ENCODE peak calls at places on chromosome 4, in nine cellular contexts. S is testis, B is tibial nerve, U is colonic mucosa, V is hepatocyte, Q is PC-9, X is endothelial cell of umbilical vein, H is sigmoid colon, W is Peyer's patch. P is an unnamed sample.

GRCh38 chr4:73520821-73521220 is 39.3 kb downstream of the AFM start:
- DNase-seq in S (no peak), B (no peak), U (no peak), V (peak; percentile 12), Q (no peak), X (no peak), H (no peak), W (no peak), P (no peak)

GRCh38 chr4:166091914-166092510 is 219.0 kb downstream of the TLL1 start:
- DNase-seq in S (no peak), B (no peak), U (no peak), V (peak; percentile 65), Q (no peak), X (peak; percentile 43), H (no peak), W (no peak), P (no peak)

GRCh38 chr4:77465271-77465670 is 140.3 kb upstream of the CXCL13 start:
- DNase-seq in S (peak; percentile 66), B (no peak), U (peak; percentile 24), V (peak; percentile 28), Q (no peak), X (no peak), H (no peak), W (peak; percentile 51), P (no peak)

GRCh38 chr4:2257361-2258001 is 4.4 kb downstream of the MXD4 start:
- DNase-seq in S (peak; percentile 36), B (peak; percentile 6), U (peak; percentile 15), V (no peak), Q (no peak), X (no peak), H (peak; percentile 69), W (peak; percentile 43), P (peak; percentile 57)

GRCh38 chr4:2818351-2818939 is 25.2 kb upstream of the ADD1 start:
- DNase-seq in S (no peak), B (no peak), U (no peak), V (peak; percentile 42), Q (no peak), X (no peak), H (no peak), W (no peak), P (no peak)

GRCh38 chr4:112702892-112703291 is 65.9 kb downstream of the LARP7 start:
- DNase-seq in S (no peak), B (no peak), U (no peak), V (no peak), Q (no peak), X (no peak), H (no peak), W (no peak), P (no peak)

GRCh38 chr4:162408309-162408708 is 244.5 kb upstream of the FSTL5 start:
- DNase-seq in S (no peak), B (no peak), U (peak; percentile 55), V (no peak), Q (no peak), X (no peak), H (no peak), W (peak; percentile 52), P (no peak)

GRCh38 chr4:15182600-15183222 is 180.4 kb downstream of the CPEB2 start:
- DNase-seq in S (no peak), B (no peak), U (no peak), V (no peak), Q (no peak), X (peak; percentile 4), H (no peak), W (no peak), P (no peak)

GRCh38 chr4:116561717-116562116 is 523.7 kb downstream of the TRAM1L1 start:
- DNase-seq in S (no peak), B (no peak), U (no peak), V (no peak), Q (no peak), X (no peak), H (no peak), W (no peak), P (no peak)

GRCh38 chr4:183449193-183449888 is 4.9 kb downstream of the CDKN2AIP start:
- DNase-seq in S (no peak), B (no peak), U (no peak), V (no peak), Q (no peak), X (no peak), H (no peak), W (no peak), P (no peak)

GRCh38 chr4:12929784-12930183 is 554.4 kb downstream of the RAB28 start:
- DNase-seq in S (no peak), B (no peak), U (no peak), V (no peak), Q (no peak), X (no peak), H (no peak), W (no peak), P (no peak)

GRCh38 chr4:13548059-13548983 is 4.0 kb upstream of the NKX3-2 start:
- DNase-seq in S (no peak), B (no peak), U (no peak), V (no peak), Q (no peak), X (no peak), H (peak; percentile 68), W (no peak), P (no peak)

GRCh38 chr4:55172694-55173287 is 47.4 kb upstream of the KDR start:
- DNase-seq in S (no peak), B (no peak), U (no peak), V (no peak), Q (no peak), X (peak; percentile 93), H (no peak), W (no peak), P (no peak)

GRCh38 chr4:52841707-52842456 is 20.2 kb upstream of the RASL11B start:
- DNase-seq in S (no peak), B (no peak), U (no peak), V (no peak), Q (no peak), X (peak; percentile 3), H (no peak), W (no peak), P (no peak)

GRCh38 chr4:39763714-39764572 is 66.0 kb downstream of the UBE2K start:
- DNase-seq in S (no peak), B (no peak), U (no peak), V (no peak), Q (no peak), X (no peak), H (no peak), W (no peak), P (no peak)

DNA sequence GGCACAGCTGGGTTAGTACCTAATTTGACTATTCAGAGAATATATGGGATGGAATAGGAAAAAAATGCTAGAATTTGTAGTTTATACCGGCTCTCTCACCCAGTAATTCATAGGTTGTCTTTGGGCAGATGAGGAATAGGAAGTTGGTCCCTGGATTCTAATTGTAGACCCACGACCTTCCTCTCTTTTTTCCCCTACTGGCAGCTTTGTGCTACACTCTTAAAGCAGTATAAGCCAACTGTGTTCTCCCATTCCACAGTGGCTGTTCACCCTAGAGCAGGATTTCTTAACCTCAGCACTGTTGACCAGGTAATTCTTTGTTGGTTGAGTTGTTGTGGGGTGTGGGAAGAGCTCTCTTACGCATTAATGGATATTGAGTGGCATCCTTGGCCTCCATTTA is 92.9 kb downstream of the FNIP2 start:
- DNase-seq in S (no peak), B (no peak), U (no peak), V (no peak), Q (no peak), X (no peak), H (no peak), W (no peak), P (no peak)
- H3K9me3 ChIP-seq in S (no peaks in the 10 kb centered on the region), B (no peaks in the 10 kb centered on the region), U (no peaks in the 10 kb centered on the region), V (no peaks in the 10 kb centered on the region), Q (no peaks in the 10 kb centered on the region), X (no peaks in the 10 kb centered on the region), H (no peaks in the 10 kb centered on the region), W (no peaks in the 10 kb centered on the region), P (no peaks in the 10 kb centered on the region)

DNA sequence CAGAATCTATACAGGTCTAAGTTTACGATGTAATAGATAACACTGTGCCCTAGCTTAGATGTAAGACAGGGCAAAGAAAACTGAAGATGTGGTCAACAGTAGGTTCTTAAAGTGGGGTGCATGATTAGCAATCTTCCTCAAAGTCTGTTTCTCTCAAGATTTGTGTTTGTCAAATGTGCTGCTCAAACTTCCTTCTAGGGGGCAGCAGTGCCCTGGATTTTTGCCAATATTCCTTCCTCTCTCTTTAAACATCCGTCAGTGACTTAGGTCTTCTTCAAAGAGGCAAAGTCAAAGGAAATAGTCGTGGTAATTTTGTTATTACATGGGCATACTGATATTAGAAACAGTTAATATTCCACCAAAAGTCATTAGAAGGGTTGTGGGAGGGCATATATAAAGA is 4.2 kb upstream of the PDHA2 start:
- DNase-seq in S (no peak), B (no peak), U (no peak), V (peak; percentile 68), Q (no peak), X (peak; percentile 21), H (no peak), W (no peak), P (no peak)
- TF ChIP-seq CTCF in S (no peak), B (no peak), U (no peak), V (peak; percentile 48), Q (no peak), X (no peak), H (no peak), W (no peak), P (no peak)

DNA sequence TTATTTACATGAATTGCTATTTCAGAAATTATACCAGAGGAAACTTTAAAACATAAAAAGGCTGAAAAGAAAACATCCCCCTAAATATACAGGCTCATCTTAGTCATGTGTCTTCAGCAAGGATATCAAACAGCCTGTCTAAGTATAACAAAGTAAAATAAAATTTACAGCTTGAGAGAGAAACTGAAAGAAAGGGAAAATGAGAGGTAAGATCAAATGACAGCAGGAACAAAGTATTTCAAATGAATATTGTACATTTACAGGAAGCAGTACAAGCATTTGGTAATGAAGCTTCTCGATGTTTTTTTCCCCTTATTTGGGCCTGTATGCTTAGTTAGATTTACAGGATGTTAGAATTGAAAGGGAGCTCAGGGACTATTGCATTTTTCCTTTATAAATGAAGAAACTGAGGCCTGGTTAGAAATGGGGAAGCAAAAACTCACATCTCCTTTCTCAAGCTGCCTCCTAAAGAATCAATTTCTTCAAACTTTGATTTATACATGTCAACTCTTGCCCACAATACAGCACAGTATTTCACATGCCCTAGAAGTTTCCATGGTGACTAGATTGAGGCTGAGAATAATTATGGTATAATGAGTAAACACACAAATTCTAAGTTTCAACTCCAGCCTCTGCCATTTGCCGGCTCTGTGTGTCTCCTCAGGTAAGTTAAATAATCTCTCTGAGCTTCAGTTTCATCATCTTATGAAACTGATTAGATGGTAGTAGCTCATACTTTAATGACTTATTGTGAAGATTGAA is 29.3 kb downstream of the DAPP1 start:
- DNase-seq in S (no peak), B (no peak), U (no peak), V (no peak), Q (no peak), X (no peak), H (no peak), W (no peak), P (no peak)
- H3K4me1 ChIP-seq in S (peaks cover 21% of the 10 kb centered on the region), B (no peaks in the 10 kb centered on the region), U (no peaks in the 10 kb centered on the region), V (no peaks in the 10 kb centered on the region), Q (no peaks in the 10 kb centered on the region), X (no peaks in the 10 kb centered on the region), H (no peaks in the 10 kb centered on the region), W (no peaks in the 10 kb centered on the region), P (peaks cover 5% of the 10 kb centered on the region)

DNA sequence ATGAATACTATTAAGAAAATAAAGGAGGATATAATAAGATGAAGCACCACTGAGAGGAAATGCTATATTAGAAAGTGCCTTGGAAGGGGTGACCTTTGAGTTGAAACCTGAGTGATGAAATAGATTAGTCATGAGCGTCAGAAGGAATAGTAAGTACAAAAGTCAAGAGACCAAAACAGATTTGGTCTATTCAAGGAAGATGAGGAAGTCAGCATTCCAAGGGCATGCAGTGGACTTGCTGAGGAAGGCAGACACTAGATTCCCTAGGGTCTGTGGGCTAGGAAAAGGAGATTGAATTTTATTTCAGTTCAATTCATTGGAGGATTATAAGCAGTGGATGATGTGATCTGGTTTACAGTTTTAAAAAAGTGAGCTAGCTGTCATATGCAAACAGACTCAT is 73.0 kb upstream of the WDFY3 start:
- DNase-seq in S (no peak), B (no peak), U (no peak), V (peak; percentile 5), Q (peak; percentile 59), X (no peak), H (no peak), W (no peak), P (no peak)
- H3K9me3 ChIP-seq in S (no peaks in the 10 kb centered on the region), B (no peaks in the 10 kb centered on the region), U (no peaks in the 10 kb centered on the region), V (no peaks in the 10 kb centered on the region), Q (peaks cover 5% of the 10 kb centered on the region), X (no peaks in the 10 kb centered on the region), H (no peaks in the 10 kb centered on the region), W (no peaks in the 10 kb centered on the region), P (no peaks in the 10 kb centered on the region)

P was measured in right atrium auricular region.